ENCODE peak calls at places on chromosomes 16 and 17, in nine cellular contexts. Z is PC-3, L is Caco-2, V is Karpas-422, G is left ventricle myocardium inferior, W is upper lobe of right lung, Y is K562, M is tibial artery, C is left lung. I is an unnamed sample. For H3K4me1 and H3K27me3, the result is how much of the 10 kb centered on the place peaks cover.

GRCh38 chr17:76074390-76075363 is at the start of gene GALR2:
- DNase-seq in Z (no peak), L (no peak), V (no peak), G (no peak), W (peak), Y (no peak), M (no peak), C (peak), I (no peak)

GRCh38 chr17:19728114-19728495 is 11.7 kb upstream of the SLC47A2 start:
- DNase-seq in Z (peak), L (no peak), V (no peak), G (peak), W (peak), Y (no peak), M (peak), C (peak), I (peak)

GRCh38 chr17:8253801-8254200 is 4.7 kb downstream of the PFAS start:
- DNase-seq in Z (no peak), L (no peak), V (no peak), G (no peak), W (no peak), Y (no peak), M (no peak), C (no peak), I (no peak)

GRCh38 chr17:13776027-13776551 is 174.4 kb upstream of the HS3ST3A1 start:
- DNase-seq in Z (peak), L (no peak), V (no peak), G (peak), W (no peak), Y (no peak), M (no peak), C (no peak), I (no peak)

GRCh38 chr17:49230636-49231562 is at the start of gene PHOSPHO1:
- DNase-seq in Z (peak), L (peak), V (peak), G (peak), W (peak), Y (peak), M (peak), C (peak), I (no peak)

GRCh38 chr16:74666425-74667214 is at the start of gene RFWD3:
- DNase-seq in Z (peak), L (peak), V (peak), G (peak), W (peak), Y (peak), M (peak), C (peak), I (peak)

GRCh38 chr16:19718624-19718965 is 524 bp downstream of the IQCK start:
- DNase-seq in Z (no peak), L (no peak), V (no peak), G (no peak), W (no peak), Y (no peak), M (peak), C (no peak), I (no peak)

GRCh38 chr17:75442168-75443103 is 14.0 kb upstream of the TMEM94 start:
- DNase-seq in Z (no peak), L (peak), V (no peak), G (no peak), W (no peak), Y (no peak), M (no peak), C (no peak), I (no peak)

GRCh38 chr16:2075631-2076030 is 27.8 kb downstream of the TSC2 start:
- DNase-seq in Z (no peak), L (no peak), V (no peak), G (no peak), W (no peak), Y (no peak), M (no peak), C (no peak), I (no peak)

GRCh38 chr17:4519361-4519788 is 20.7 kb downstream of the SPNS2 start:
- DNase-seq in Z (no peak), L (no peak), V (no peak), G (peak), W (peak), Y (no peak), M (peak), C (peak), I (no peak)

GRCh38 chr16:84194470-84195200 is 3.7 kb downstream of the ADAD2 start:
- DNase-seq in Z (no peak), L (peak), V (peak), G (no peak), W (peak), Y (no peak), M (no peak), C (no peak), I (no peak)

GRCh38 chr17:3683054-3683511 is 12.9 kb downstream of the P2RX5 start:
- DNase-seq in Z (peak), L (no peak), V (peak), G (no peak), W (no peak), Y (peak), M (no peak), C (no peak), I (no peak)

GRCh38 chr17:29138184-29138955 is 41.8 kb downstream of the MYO18A start:
- DNase-seq in Z (peak), L (no peak), V (no peak), G (no peak), W (no peak), Y (no peak), M (no peak), C (peak), I (no peak)

DNA sequence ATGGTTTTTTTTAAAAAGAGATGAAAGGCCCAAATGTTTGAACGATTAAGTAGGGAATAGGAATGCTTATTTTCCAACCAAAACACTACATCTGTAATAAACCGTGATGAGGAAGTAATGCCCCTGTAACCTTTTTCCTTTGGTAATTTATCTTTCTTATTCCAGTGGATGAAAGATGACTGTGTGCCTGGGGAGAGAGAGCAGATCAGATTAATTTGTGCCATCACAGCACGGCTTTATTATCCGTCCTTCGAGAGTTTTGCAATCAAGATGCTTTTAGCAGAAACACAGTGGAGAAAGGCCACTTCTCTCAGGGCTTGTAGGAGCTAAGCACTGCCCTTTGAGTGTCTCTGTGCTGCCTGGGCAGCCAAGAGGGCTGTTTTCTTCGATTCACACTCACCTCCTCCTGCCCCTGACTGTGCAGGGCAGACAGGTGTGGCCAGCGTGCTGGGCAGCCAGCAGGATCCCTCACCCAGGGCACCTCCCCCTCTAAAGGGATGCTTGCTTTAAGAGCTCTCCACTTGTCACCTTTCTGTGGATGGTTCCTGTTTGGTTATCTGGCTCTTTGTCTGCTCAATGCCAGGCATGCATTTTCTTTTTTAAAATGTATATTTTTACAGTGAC is 190.2 kb downstream of the PRKCA start:
- DNase-seq in Z (no peak), L (no peak), V (no peak), G (no peak), W (no peak), Y (no peak), M (no peak), C (no peak), I (no peak)
- H3K4me1 ChIP-seq in Z (under half), L (under half), V (under half), G (under half), W (under half), Y (under half), M (under half), C (under half), I (under half)

GRCh38 chr16:10693889-10694288 is 841 bp downstream of the TEKT5 start:
- DNase-seq in Z (no peak), L (no peak), V (no peak), G (no peak), W (no peak), Y (no peak), M (no peak), C (no peak), I (no peak)

GRCh38 chr16:10694306-10694705 is 424 bp downstream of the TEKT5 start:
- DNase-seq in Z (no peak), L (no peak), V (no peak), G (no peak), W (peak), Y (no peak), M (no peak), C (peak), I (no peak)

GRCh38 chr16:10694830-10695229 is at the start of gene TEKT5:
- DNase-seq in Z (no peak), L (no peak), V (no peak), G (no peak), W (no peak), Y (no peak), M (no peak), C (no peak), I (no peak)

DNA sequence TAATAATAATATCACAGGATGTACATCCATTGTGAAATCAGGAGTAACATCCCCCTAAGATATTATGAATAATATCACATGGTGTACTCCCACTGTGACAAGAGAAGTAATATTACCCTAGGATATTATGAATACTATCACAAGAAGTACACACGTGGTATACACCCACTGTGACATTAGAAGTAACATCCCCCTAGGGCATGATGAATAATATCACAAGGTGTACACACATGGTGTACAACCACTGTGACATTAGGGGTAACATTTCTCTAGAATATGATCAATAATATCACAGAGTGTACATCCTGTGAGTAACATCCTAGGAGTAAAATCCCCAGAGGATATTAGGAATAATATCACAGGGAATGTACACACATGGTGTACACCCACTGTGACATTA is 5.0 kb upstream of the TEKT5 start:
- DNase-seq in Z (no peak), L (no peak), V (no peak), G (no peak), W (no peak), Y (no peak), M (no peak), C (no peak), I (no peak)
- H3K27me3 ChIP-seq in Z (under half), L (under half), V (under half), G (under half), W (under half), Y (under half), M (under half), C (under half), I (under half)

GRCh38 chr16:88472042-88472441 is 19.0 kb downstream of the ZFPM1 start:
- DNase-seq in Z (no peak), L (no peak), V (no peak), G (no peak), W (no peak), Y (no peak), M (no peak), C (no peak), I (no peak)
- H3K4me1 ChIP-seq in Z (under half), L (under half), V (under half), G (under half), W (under half), Y (half or more), M (under half), C (under half), I (under half)

GRCh38 chr17:36731806-36732205 is 130.4 kb downstream of the MRM1 start:
- DNase-seq in Z (no peak), L (no peak), V (no peak), G (no peak), W (no peak), Y (no peak), M (no peak), C (no peak), I (no peak)

GRCh38 chr17:36730095-36730808 is 128.9 kb downstream of the MRM1 start:
- DNase-seq in Z (no peak), L (no peak), V (no peak), G (no peak), W (no peak), Y (no peak), M (no peak), C (no peak), I (no peak)

GRCh38 chr17:36732351-36732750 is 131.0 kb downstream of the MRM1 start:
- DNase-seq in Z (no peak), L (no peak), V (no peak), G (no peak), W (no peak), Y (no peak), M (no peak), C (no peak), I (no peak)

GRCh38 chr17:36728030-36728991 is 126.9 kb downstream of the MRM1 start:
- DNase-seq in Z (no peak), L (no peak), V (no peak), G (no peak), W (no peak), Y (peak), M (no peak), C (no peak), I (no peak)

GRCh38 chr17:36731091-36731490 is 129.7 kb downstream of the MRM1 start:
- DNase-seq in Z (peak), L (no peak), V (no peak), G (no peak), W (no peak), Y (no peak), M (no peak), C (no peak), I (no peak)
- H3K27me3 ChIP-seq in Z (under half), L (under half), V (under half), G (half or more), W (under half), Y (under half), M (under half), C (half or more), I (under half)